ENCODE peak calls at places on chromosomes 4 and X, in five cellular contexts. S, A, Q, M and I are unnamed samples.

GRCh38 chrX:118901991-118902390 is 72.4 kb upstream of the LONRF3 start:
- DNase-seq in S (no peak), M (no peak), Q (no peak), A (no peak), I (no peak)

GRCh38 chrX:72123471-72124185 is 8.1 kb downstream of the RTL5 start:
- DNase-seq in M (peak), Q (no peak), S (no peak), A (no peak), I (no peak)

GRCh38 chr4:149164282-149164681 is 651.4 kb downstream of the IQCM start:
- DNase-seq in A (peak), S (no peak), Q (no peak), M (no peak), I (no peak)

GRCh38 chr4:73870778-73871177 is 1.6 kb downstream of the CXCL1 start:
- DNase-seq in S (no peak), M (no peak), A (no peak), Q (no peak), I (no peak)

GRCh38 chrX:18036394-18036793 is 175.3 kb upstream of the RAI2 start:
- DNase-seq in Q (no peak), M (no peak), A (no peak), S (no peak), I (no peak)

GRCh38 chrX:109760241-109760921 is 27.3 kb upstream of the ACSL4 start:
- DNase-seq in A (no peak), M (no peak), Q (no peak), S (no peak), I (no peak)

GRCh38 chr4:80498725-80499124 is 163.2 kb downstream of the CFAP299 start:
- DNase-seq in S (no peak), A (no peak), M (no peak), Q (no peak), I (no peak)

GRCh38 chrX:152220612-152221011 is 82.2 kb upstream of the MAGEA10 start:
- DNase-seq in M (no peak), Q (no peak), S (no peak), A (no peak), I (no peak)

GRCh38 chrX:18353931-18354368 is 538 bp downstream of the SCML2 start:
- DNase-seq in Q (peak), M (no peak), S (peak), A (peak), I (no peak)

GRCh38 chrX:7272301-7272700 is 124.3 kb upstream of the PUDP start:
- DNase-seq in S (no peak), M (no peak), A (no peak), Q (no peak), I (no peak)

GRCh38 chr4:5463361-5463760 is 245.0 kb downstream of the EVC2 start:
- DNase-seq in M (no peak), A (no peak), S (no peak), Q (no peak), I (no peak)

GRCh38 chr4:152697284-152698011 is 17.7 kb upstream of the TMEM154 start:
- DNase-seq in M (no peak), A (no peak), Q (no peak), S (no peak), I (no peak)

GRCh38 chr4:76252271-76252653 is 741 bp downstream of the FAM47E start:
- DNase-seq in Q (no peak), S (no peak), A (no peak), M (no peak), I (no peak)

GRCh38 chr4:20127626-20128025 is 124.1 kb upstream of the SLIT2 start:
- DNase-seq in Q (no peak), M (no peak), A (no peak), S (no peak), I (no peak)

GRCh38 chrX:154432210-154432609 is 3.7 kb downstream of the ATP6AP1 start:
- DNase-seq in S (no peak), A (no peak), Q (no peak), M (no peak), I (no peak)

GRCh38 chr4:2938906-2939305 is 24.3 kb downstream of the NOP14 start:
- DNase-seq in M (peak), S (no peak), Q (no peak), A (no peak), I (no peak)

GRCh38 chr4:38902695-38903094 is 35.1 kb downstream of the FAM114A1 start:
- DNase-seq in Q (peak), A (no peak), M (no peak), S (peak), I (no peak)

GRCh38 chrX:111129949-111130348 is 34.0 kb downstream of the PAK3 start:
- DNase-seq in S (no peak), Q (no peak), A (no peak), M (no peak), I (no peak)

GRCh38 chr4:122836941-122837340 is 10.3 kb downstream of the FGF2 start:
- DNase-seq in Q (no peak), S (no peak), A (no peak), M (no peak), I (no peak)

GRCh38 chr4:100299441-100299840 is 109.2 kb upstream of the DDIT4L start:
- DNase-seq in A (no peak), M (no peak), Q (no peak), S (no peak), I (no peak)

GRCh38 chrX:13923845-13924244 is 105.8 kb downstream of the GEMIN8 start:
- DNase-seq in S (no peak), M (no peak), A (no peak), Q (no peak), I (no peak)

GRCh38 chr4:82721819-82722423 is 76.7 kb downstream of the SCD5 start:
- DNase-seq in S (peak), M (no peak), Q (peak), A (no peak), I (peak)

GRCh38 chr4:165877291-165877690 is 4.3 kb downstream of the TLL1 start:
- DNase-seq in M (no peak), A (no peak), Q (no peak), S (no peak), I (no peak)

GRCh38 chrX:35276115-35276514 is 333.5 kb downstream of the FAM47B start:
- DNase-seq in M (no peak), S (no peak), A (no peak), Q (no peak), I (no peak)

GRCh38 chrX:124393659-124394058 is 47.3 kb downstream of the SH2D1A start:
- DNase-seq in A (no peak), Q (no peak), M (no peak), S (no peak), I (no peak)

GRCh38 chr4:24624381-24624780 is 40.0 kb upstream of the DHX15 start:
- DNase-seq in A (no peak), M (no peak), S (no peak), Q (no peak), I (no peak)

GRCh38 chr4:15833801-15834200 is 55.7 kb downstream of the CD38 start:
- DNase-seq in A (no peak), M (no peak), Q (no peak), S (no peak), I (no peak)

GRCh38 chr4:130336585-130337217 is 1240.7 kb downstream of the C4orf33 start:
- DNase-seq in Q (peak), S (no peak), M (no peak), A (no peak), I (no peak)

DNA sequence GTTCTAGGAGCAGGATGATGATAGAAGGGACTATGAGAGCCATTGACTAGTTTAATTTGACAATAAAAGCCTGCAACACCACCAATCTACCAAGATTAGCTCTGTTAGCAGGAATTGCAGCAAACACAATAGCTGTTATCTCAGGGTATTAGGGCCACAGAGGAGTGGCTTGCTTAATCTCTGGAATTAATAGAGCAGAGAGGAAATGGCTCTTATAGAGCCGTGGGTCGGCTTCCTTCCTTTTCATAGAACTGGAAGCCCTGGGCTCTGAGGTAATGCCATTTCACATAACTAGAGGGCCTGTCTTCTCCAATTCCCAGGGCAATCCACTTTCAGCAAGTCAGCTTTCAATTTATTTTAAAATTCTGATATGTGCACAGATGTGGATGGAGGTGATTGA is 83.0 kb downstream of the MAMLD1 start:
- DNase-seq in M (no peak), S (no peak), Q (no peak), A (no peak), I (no peak)
- TF ChIP-seq CTCF in M (no peak), S (no peak), Q (no peak), A (no peak), I (no peak)

GRCh38 chrX:68666580-68666979 is 19.1 kb downstream of the STARD8 start:
- DNase-seq in M (no peak), S (no peak), Q (no peak), A (no peak), I (no peak)
- TF ChIP-seq EP300 in M (no peak), S (no peak), Q (no peak), A (no peak), I (no peak)

GRCh38 chrX:102126863-102127262 is 1.4 kb downstream of the TCEAL2 start:
- DNase-seq in A (no peak), M (no peak), Q (no peak), S (no peak), I (no peak)
- TF ChIP-seq POLR2AphosphoS5 in A (no peak), M (no peak), Q (no peak), S (no peak), I (no peak)

GRCh38 chr4:103786014-103786413 is 66.2 kb upstream of the TACR3 start:
- DNase-seq in Q (peak), M (no peak), S (peak), A (no peak), I (no peak)
- TF ChIP-seq CTCF in Q (peak), M (no peak), S (peak), A (peak), I (no peak)